ENCODE peak calls at places on chromosomes 7 and 10, in five cellular contexts. C is NB4, E is ovary, O is HFF-Myc, F is transverse colon. K is an unnamed sample.

GRCh38 chr7:6167587-6168154 is 104.8 kb downstream of the CYTH3 start:
- DNase-seq in C (no peak), E (no peak), O (no peak), F (no peak), K (no peak)

GRCh38 chr7:77354484-77354883 is 61.7 kb downstream of the GSAP start:
- DNase-seq in C (no peak), E (no peak), O (no peak), F (no peak), K (no peak)

GRCh38 chr10:97465982-97466381 is 20.0 kb downstream of the ZDHHC16 start:
- DNase-seq in C (no peak), E (no peak), O (no peak), F (no peak), K (no peak)

GRCh38 chr7:16564909-16565426 is 38.3 kb downstream of the LRRC72 start:
- DNase-seq in C (peak), E (no peak), O (peak), F (no peak), K (peak)

GRCh38 chr7:128322040-128322643 is 21.6 kb downstream of the RBM28 start:
- DNase-seq in C (peak), E (no peak), O (peak), F (no peak), K (no peak)

GRCh38 chr10:112593023-112593422 is 146.0 kb downstream of the VTI1A start:
- DNase-seq in C (no peak), E (no peak), O (no peak), F (no peak), K (no peak)

GRCh38 chr10:31679931-31680330 is 248.7 kb downstream of the ARHGAP12 start:
- DNase-seq in C (no peak), E (no peak), O (no peak), F (no peak), K (no peak)

GRCh38 chr7:52017802-52018679 is 701.4 kb upstream of the COBL start:
- DNase-seq in C (peak), E (no peak), O (no peak), F (peak), K (no peak)

GRCh38 chr7:151060416-151061234 is 1.2 kb downstream of the SLC4A2 start:
- DNase-seq in C (peak), E (peak), O (no peak), F (peak), K (no peak)

GRCh38 chr10:35888400-35888799 is 246.3 kb upstream of the FZD8 start:
- DNase-seq in C (no peak), E (no peak), O (no peak), F (no peak), K (no peak)

GRCh38 chr10:102121739-102122372 is 1.7 kb upstream of the LDB1 start:
- DNase-seq in C (no peak), E (peak), O (no peak), F (peak), K (no peak)
- TF ChIP-seq CTCF in C (no peak), E (peak), O (peak), F (no peak), K (no peak)

DNA sequence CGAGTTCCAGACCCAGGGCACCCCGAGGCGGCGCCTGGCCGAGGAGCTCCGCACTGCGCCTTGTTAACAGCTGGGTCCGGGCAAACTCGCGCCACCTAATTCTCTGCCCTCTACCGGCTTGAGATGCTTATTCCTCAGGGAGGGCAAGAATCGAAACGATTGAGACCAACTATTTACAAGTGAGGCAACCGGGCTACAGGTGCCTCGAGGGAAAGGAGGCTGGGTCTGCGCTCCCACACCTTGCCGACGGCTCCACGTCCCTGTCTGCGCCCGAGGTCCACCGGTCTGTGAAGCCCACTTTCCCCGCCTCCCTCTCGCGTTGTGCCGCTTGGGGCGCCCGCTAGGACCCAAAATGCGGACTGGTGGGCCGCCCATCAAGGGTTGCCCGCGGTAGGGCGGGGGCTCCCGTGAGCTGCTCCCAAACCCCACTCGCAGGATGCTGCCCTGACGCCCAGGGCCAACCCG is 527 bp downstream of the AKR1B1 start:
- DNase-seq in C (peak), E (peak), O (no peak), F (peak), K (no peak)
- TF ChIP-seq CTCF in C (peak), E (peak), O (peak), F (no peak), K (peak)

GRCh38 chr10:124262971-124263370 is 155.8 kb downstream of the OAT start:
- DNase-seq in C (no peak), E (no peak), O (no peak), F (no peak), K (no peak)

GRCh38 chr10:124256151-124256550 is 162.6 kb downstream of the OAT start:
- DNase-seq in C (no peak), E (no peak), O (no peak), F (no peak), K (no peak)

GRCh38 chr10:124255556-124255955 is 162.2 kb upstream of the CHST15 start:
- DNase-seq in C (no peak), E (no peak), O (no peak), F (no peak), K (no peak)

GRCh38 chr10:124262249-124262865 is 156.4 kb downstream of the OAT start:
- DNase-seq in C (no peak), E (peak), O (no peak), F (no peak), K (no peak)

GRCh38 chr10:124259139-124259825 is 159.4 kb downstream of the OAT start:
- DNase-seq in C (peak), E (peak), O (no peak), F (no peak), K (no peak)
- TF ChIP-seq CTCF in C (peak), E (no peak), O (peak), F (no peak), K (peak)

GRCh38 chr10:124248646-124249045 is 155.2 kb upstream of the CHST15 start:
- DNase-seq in C (no peak), E (peak), O (no peak), F (peak), K (no peak)

GRCh38 chr10:124251317-124251716 is 157.9 kb upstream of the CHST15 start:
- DNase-seq in C (no peak), E (no peak), O (no peak), F (no peak), K (no peak)

GRCh38 chr10:124249196-124249595 is 155.8 kb upstream of the CHST15 start:
- DNase-seq in C (no peak), E (no peak), O (no peak), F (peak), K (no peak)

GRCh38 chr10:124250506-124250905 is 157.1 kb upstream of the CHST15 start:
- DNase-seq in C (no peak), E (no peak), O (no peak), F (peak), K (no peak)

DNA sequence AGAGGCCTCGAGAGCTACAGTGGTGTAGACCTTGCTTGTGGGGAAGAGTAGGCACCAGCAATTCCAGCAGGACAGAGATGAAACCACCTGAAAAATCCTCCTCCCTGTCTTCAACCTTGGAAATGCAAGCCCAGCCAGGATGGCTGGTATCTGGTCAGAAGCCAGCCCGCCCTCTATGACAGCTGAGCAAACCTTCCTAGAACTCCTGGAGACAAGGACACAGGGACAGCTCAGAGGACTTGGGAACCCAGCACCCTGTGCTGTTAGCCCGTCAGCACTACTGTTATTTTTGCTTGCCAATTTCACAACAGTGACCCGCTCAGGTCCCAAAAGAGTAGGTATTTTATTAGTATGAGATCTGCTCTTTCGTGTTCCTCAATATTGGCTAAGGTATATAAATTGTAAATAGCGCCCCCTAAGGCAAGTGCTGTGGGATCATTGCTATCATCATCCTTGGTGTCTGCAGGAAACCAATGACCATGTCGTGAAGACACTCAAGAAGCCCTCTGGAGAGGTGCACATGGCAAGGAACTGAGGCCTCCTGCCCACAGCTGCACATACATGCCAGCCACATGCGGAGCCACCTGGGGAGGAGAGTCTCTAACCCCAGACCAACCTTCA is 156.5 kb upstream of the CHST15 start:
- DNase-seq in C (peak), E (no peak), O (no peak), F (peak), K (no peak)
- TF ChIP-seq CTCF in C (peak), E (no peak), O (peak), F (no peak), K (no peak)

GRCh38 chr10:23381298-23381697 is 36.7 kb upstream of the C10orf67 start:
- DNase-seq in C (no peak), E (no peak), O (no peak), F (no peak), K (no peak)
- TF ChIP-seq CTCF in C (no peak), E (no peak), O (no peak), F (no peak), K (no peak)

K was measured in kidney epithelial cell.